ENCODE peak calls at places on chromosomes 2 and 18, in five cellular contexts. One of them, this sample, is unnamed.

GRCh38 chr2:47174731-47175361 is 19.7 kb upstream of the STPG4 start:
- DNase-seq in HuH-7: no peak
- DNase-seq in HS-5: no peak
- DNase-seq in SHP77: no peak
- DNase-seq in H9: no peak
- DNase-seq in this sample: peak; percentile 63

GRCh38 chr2:127053731-127054603 is 53.0 kb downstream of the BIN1 start:
- DNase-seq in HuH-7: peak; percentile 61
- DNase-seq in HS-5: no peak
- DNase-seq in SHP77: no peak
- DNase-seq in H9: no peak
- DNase-seq in this sample: no peak

GRCh38 chr2:33275689-33276444 is 200.6 kb upstream of the RASGRP3 start:
- DNase-seq in HuH-7: peak; percentile 15
- DNase-seq in HS-5: peak; percentile 73
- DNase-seq in SHP77: peak; percentile 32
- DNase-seq in H9: no peak
- DNase-seq in this sample: peak; percentile 82

GRCh38 chr2:238876232-238876630 is 28.3 kb downstream of the TWIST2 start:
- DNase-seq in HuH-7: no peak
- DNase-seq in HS-5: no peak
- DNase-seq in SHP77: no peak
- DNase-seq in H9: no peak
- DNase-seq in this sample: no peak

GRCh38 chr18:54679318-54680149 is 88.5 kb downstream of the DYNAP start:
- DNase-seq in HuH-7: peak; percentile 43
- DNase-seq in HS-5: peak; percentile 31
- DNase-seq in SHP77: peak; percentile 26
- DNase-seq in H9: no peak
- DNase-seq in this sample: no peak

GRCh38 chr18:77635441-77635840 is 385.8 kb downstream of the GALR1 start:
- DNase-seq in HuH-7: no peak
- DNase-seq in HS-5: no peak
- DNase-seq in SHP77: no peak
- DNase-seq in H9: no peak
- DNase-seq in this sample: no peak

GRCh38 chr18:7755753-7756475 is 188.8 kb downstream of the PTPRM start:
- DNase-seq in HuH-7: no peak
- DNase-seq in HS-5: no peak
- DNase-seq in SHP77: no peak
- DNase-seq in H9: no peak
- DNase-seq in this sample: no peak

GRCh38 chr2:152284398-152284797 is 50.6 kb upstream of the FMNL2 start:
- DNase-seq in HuH-7: no peak
- DNase-seq in HS-5: no peak
- DNase-seq in SHP77: no peak
- DNase-seq in H9: no peak
- DNase-seq in this sample: no peak

GRCh38 chr2:109045505-109045904 is 56.5 kb upstream of the EDAR start:
- DNase-seq in HuH-7: no peak
- DNase-seq in HS-5: no peak
- DNase-seq in SHP77: no peak
- DNase-seq in H9: no peak
- DNase-seq in this sample: no peak

GRCh38 chr2:283996-284794 is 3.7 kb downstream of the ALKAL2 start:
- DNase-seq in HuH-7: no peak
- DNase-seq in HS-5: no peak
- DNase-seq in SHP77: no peak
- DNase-seq in H9: peak; percentile 40
- DNase-seq in this sample: no peak